ENCODE peak calls at places on chromosomes 2 and 18, in ten cellular contexts. Y is A549, L is heart left ventricle, Q is right lobe of liver, W is tibial nerve, A is IMR-90, C is uterus, D is GM12892, X is transverse colon, M is stomach. E is an unnamed sample.

GRCh38 chr2:100752628-100753333 is 67.2 kb upstream of the NPAS2 start:
- DNase-seq in Q (no peak), W (no peak), D (no peak), Y (peak), X (no peak), L (no peak), M (no peak), C (no peak), A (peak), E (no peak)

GRCh38 chr18:49177812-49178211 is 227.0 kb upstream of the SMAD7 start:
- DNase-seq in C (no peak), A (peak), L (no peak), Y (peak), Q (no peak), D (no peak), W (no peak), M (no peak), X (no peak), E (no peak)

GRCh38 chr2:229870903-229871650 is 50.7 kb downstream of the TRIP12 start:
- DNase-seq in W (no peak), L (no peak), Y (no peak), D (no peak), M (no peak), X (no peak), C (no peak), Q (no peak), A (peak), E (no peak)

GRCh38 chr2:179671314-179671713 is 190.1 kb downstream of the ZNF385B start:
- DNase-seq in Q (no peak), Y (no peak), C (no peak), W (no peak), D (no peak), A (no peak), M (no peak), X (no peak), L (no peak), E (no peak)

GRCh38 chr2:9333591-9334171 is 89.6 kb downstream of the ITGB1BP1 start:
- DNase-seq in W (peak), C (peak), M (peak), D (no peak), L (peak), A (peak), X (peak), Y (peak), Q (peak), E (peak)

GRCh38 chr18:36399055-36399454 is 101.5 kb downstream of the FHOD3 start:
- DNase-seq in L (no peak), C (no peak), Y (no peak), D (no peak), W (no peak), X (no peak), M (no peak), Q (no peak), A (no peak), E (no peak)

GRCh38 chr18:7940379-7940778 is 373.3 kb downstream of the PTPRM start:
- DNase-seq in A (no peak), W (no peak), D (no peak), Q (no peak), C (no peak), Y (no peak), L (no peak), X (no peak), M (no peak), E (no peak)

GRCh38 chr2:240325654-240326031 is 109.8 kb upstream of the GPC1 start:
- DNase-seq in Q (peak), W (peak), X (no peak), C (no peak), M (no peak), D (no peak), Y (no peak), L (peak), A (no peak), E (no peak)

GRCh38 chr2:73985318-73986084 is 791 bp downstream of the TET3 start:
- DNase-seq in A (no peak), L (no peak), D (peak), Q (peak), Y (peak), M (peak), C (peak), W (peak), X (peak), E (peak)

GRCh38 chr2:3073196-3073595 is 304.4 kb downstream of the EIPR1 start:
- DNase-seq in M (no peak), C (no peak), A (no peak), Q (no peak), D (no peak), X (no peak), W (no peak), L (no peak), Y (no peak), E (no peak)

GRCh38 chr2:170145191-170145590 is 32.8 kb upstream of the MYO3B start:
- DNase-seq in X (no peak), L (no peak), Q (no peak), C (no peak), W (no peak), Y (no peak), A (no peak), M (no peak), D (no peak), E (no peak)

GRCh38 chr2:197599285-197599965 is 76.0 kb downstream of the RFTN2 start:
- DNase-seq in L (no peak), C (no peak), M (no peak), A (peak), Q (peak), X (no peak), W (peak), D (peak), Y (peak), E (peak)

GRCh38 chr18:79953921-79954651 is 2.6 kb upstream of the SLC66A2 start:
- DNase-seq in L (no peak), W (no peak), C (no peak), Q (peak), A (no peak), X (peak), M (no peak), D (no peak), Y (no peak), E (peak)

GRCh38 chr2:72220170-72220569 is 72.5 kb upstream of the CYP26B1 start:
- DNase-seq in D (no peak), A (no peak), X (no peak), M (no peak), Q (no peak), C (no peak), Y (no peak), L (no peak), W (no peak), E (peak)

GRCh38 chr2:212005077-212005671 is 533.4 kb downstream of the ERBB4 start:
- DNase-seq in M (peak), A (peak), Y (peak), L (no peak), W (no peak), D (no peak), Q (no peak), X (no peak), C (no peak), E (peak)

GRCh38 chr18:79877163-79878091 is 74.0 kb downstream of the SLC66A2 start:
- DNase-seq in X (no peak), L (no peak), C (no peak), D (no peak), A (no peak), M (no peak), Q (no peak), Y (no peak), W (no peak), E (no peak)

GRCh38 chr2:113806217-113806913 is 49.9 kb upstream of the SLC35F5 start:
- DNase-seq in W (no peak), Y (no peak), L (no peak), Q (no peak), D (no peak), A (no peak), C (no peak), M (no peak), X (peak), E (no peak)

GRCh38 chr2:181356526-181356925 is 100.7 kb upstream of the ITGA4 start:
- DNase-seq in W (no peak), L (no peak), A (no peak), D (no peak), M (no peak), X (no peak), C (no peak), Q (no peak), Y (no peak), E (no peak)

GRCh38 chr2:200225943-200226342 is 80.5 kb upstream of the SPATS2L start:
- DNase-seq in Y (no peak), W (no peak), A (peak), C (no peak), D (no peak), M (no peak), X (no peak), Q (no peak), L (no peak), E (no peak)

GRCh38 chr2:48829036-48829435 is 73.5 kb upstream of the LHCGR start:
- DNase-seq in X (no peak), A (peak), D (no peak), W (no peak), L (no peak), M (no peak), Y (no peak), C (no peak), Q (no peak), E (no peak)

GRCh38 chr2:140454717-140455116 is 1674.5 kb upstream of the NXPH2 start:
- DNase-seq in C (no peak), W (no peak), A (peak), D (no peak), Q (no peak), Y (peak), L (no peak), X (no peak), M (no peak), E (no peak)

GRCh38 chr18:58640428-58640805 is 11.5 kb upstream of the ALPK2 start:
- DNase-seq in Y (no peak), W (no peak), M (no peak), D (no peak), X (no peak), C (no peak), Q (no peak), A (no peak), L (no peak), E (no peak)

GRCh38 chr2:100265226-100265625 is 57.1 kb downstream of the LONRF2 start:
- DNase-seq in D (no peak), W (no peak), L (no peak), X (no peak), M (no peak), A (no peak), Q (no peak), C (no peak), Y (no peak), E (no peak)

GRCh38 chr2:128284037-128284441 is 34.6 kb downstream of the HS6ST1 start:
- DNase-seq in Y (no peak), Q (no peak), X (no peak), D (no peak), W (no peak), A (no peak), C (no peak), M (no peak), L (no peak), E (no peak)

GRCh38 chr2:74917702-74918619 is 40.5 kb upstream of the POLE4 start:
- DNase-seq in W (no peak), M (no peak), X (no peak), Y (peak), A (peak), D (no peak), C (no peak), L (no peak), Q (no peak), E (no peak)

GRCh38 chr18:58015045-58015444 is 29.0 kb upstream of the NEDD4L start:
- DNase-seq in C (no peak), M (no peak), W (no peak), Q (no peak), Y (no peak), L (no peak), A (no peak), X (peak), D (peak), E (no peak)

GRCh38 chr2:157404363-157404762 is 39.5 kb downstream of the CYTIP start:
- DNase-seq in D (peak), C (no peak), M (no peak), Q (no peak), L (no peak), X (no peak), W (no peak), A (no peak), Y (no peak), E (no peak)

GRCh38 chr2:180524458-180524857 is 455.9 kb upstream of the UBE2E3 start:
- DNase-seq in Q (no peak), X (no peak), L (no peak), M (no peak), Y (no peak), W (no peak), A (peak), C (no peak), D (no peak), E (no peak)

GRCh38 chr18:49949991-49950395 is 136.7 kb upstream of the ACAA2 start:
- DNase-seq in M (no peak), A (no peak), Y (no peak), Q (no peak), L (no peak), C (no peak), W (no peak), D (no peak), X (no peak), E (no peak)

GRCh38 chr18:79448621-79449020 is 52.9 kb downstream of the NFATC1 start:
- DNase-seq in D (no peak), X (no peak), L (no peak), M (no peak), A (no peak), Y (no peak), C (no peak), Q (no peak), W (no peak), E (no peak)

GRCh38 chr2:42969231-42970150 is 177.1 kb upstream of the HAAO start:
- DNase-seq in Y (no peak), M (no peak), W (no peak), A (peak), C (no peak), L (no peak), Q (no peak), X (no peak), D (no peak), E (no peak)

GRCh38 chr2:61702088-61702467 is 151.8 kb downstream of the FAM161A start:
- DNase-seq in A (no peak), C (no peak), W (no peak), X (no peak), Q (no peak), D (no peak), Y (no peak), M (no peak), L (no peak), E (no peak)

GRCh38 chr2:114089636-114090325 is 199.9 kb downstream of the ACTR3 start:
- DNase-seq in L (no peak), W (no peak), D (no peak), X (no peak), A (no peak), C (no peak), Q (no peak), Y (no peak), M (no peak), E (no peak)

GRCh38 chr2:96205238-96205637 is 3.4 kb downstream of the STARD7 start:
- DNase-seq in L (no peak), A (no peak), C (no peak), D (no peak), Y (no peak), M (no peak), X (no peak), W (no peak), Q (no peak), E (no peak)

GRCh38 chr2:167581961-167582574 is 665.3 kb downstream of the STK39 start:
- DNase-seq in Y (no peak), D (no peak), X (no peak), Q (no peak), C (no peak), A (peak), M (no peak), W (no peak), L (no peak), E (no peak)

GRCh38 chr2:121342751-121343150 is 57.7 kb upstream of the TFCP2L1 start:
- DNase-seq in X (no peak), C (no peak), M (no peak), D (no peak), A (no peak), L (no peak), Q (no peak), Y (no peak), W (no peak), E (no peak)

GRCh38 chr2:142180820-142181533 is 50.2 kb upstream of the LRP1B start:
- DNase-seq in X (no peak), M (no peak), Y (no peak), A (peak), D (no peak), L (no peak), C (no peak), Q (no peak), W (no peak), E (peak)

DNA sequence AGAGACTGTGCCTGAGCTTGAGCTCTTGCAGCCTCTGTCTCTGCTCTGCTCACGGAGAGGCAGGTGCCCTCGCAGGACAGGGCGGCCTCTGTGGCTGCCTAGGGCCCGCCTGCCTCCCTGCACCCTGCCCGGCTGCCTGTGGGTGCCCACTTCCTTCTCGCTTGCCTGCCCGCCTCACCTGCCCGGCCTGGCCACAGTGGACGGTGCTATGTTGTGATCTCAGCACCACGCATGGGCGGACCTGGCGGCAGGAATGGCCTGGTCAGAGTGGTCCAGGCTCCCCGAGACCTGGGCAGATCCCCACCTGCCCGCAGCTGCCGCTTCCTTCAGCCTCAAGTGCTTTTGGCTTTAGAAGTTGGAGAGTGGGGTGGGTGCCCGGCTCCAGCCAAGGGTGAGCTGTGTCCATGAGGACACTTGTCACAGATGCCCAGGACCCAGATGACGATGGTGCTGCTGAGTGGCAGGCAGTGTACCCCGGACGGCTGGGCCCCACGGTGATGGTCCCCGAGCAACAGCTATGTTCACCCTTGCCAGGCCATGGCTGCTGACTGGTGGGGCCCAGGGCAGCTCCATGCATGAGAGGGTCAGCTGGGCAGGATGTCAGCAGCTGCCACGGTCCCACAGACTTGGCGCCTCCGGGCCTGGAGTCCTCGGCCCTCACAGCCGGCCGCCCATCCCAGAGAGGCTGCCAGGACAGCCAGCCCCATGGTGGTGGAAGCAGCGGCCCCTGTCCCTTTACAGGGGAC is 25.3 kb downstream of the RTP5 start:
- DNase-seq in L (no peak), M (peak), D (no peak), A (no peak), Y (no peak), W (no peak), C (peak), X (no peak), Q (peak), E (no peak)
- TF ChIP-seq POLR2A in L (no peak), M (no peak), D (no peak), A (no peak), Y (no peak), W (no peak), C (no peak), X (no peak), Q (no peak), E (no peak)

GRCh38 chr2:54669677-54670484 is 53.6 kb upstream of the EML6 start:
- DNase-seq in C (peak), M (no peak), L (no peak), Q (peak), W (peak), A (peak), X (peak), D (no peak), Y (no peak), E (no peak)
- TF ChIP-seq POLR2A in C (no peak), M (no peak), L (no peak), Q (no peak), W (no peak), A (no peak), X (no peak), D (no peak), Y (no peak), E (no peak)

DNA sequence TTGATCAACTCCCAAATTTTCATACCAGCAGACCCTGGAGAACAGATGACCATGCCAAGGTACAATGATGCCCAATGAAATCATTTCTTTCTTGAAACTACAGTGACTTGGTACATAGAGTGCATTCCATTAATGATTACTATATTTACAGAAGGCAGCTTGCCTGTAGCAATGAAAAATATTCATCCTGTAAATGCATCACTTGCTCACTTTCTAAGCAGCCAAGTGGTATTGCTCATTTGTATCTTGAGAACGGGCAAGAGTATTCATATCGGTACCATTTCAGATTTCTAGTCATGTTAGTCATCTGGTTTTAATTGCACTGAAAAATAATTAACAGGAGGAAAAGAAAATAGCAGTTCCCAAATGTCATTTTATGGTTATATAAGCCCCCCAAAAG is 59.6 kb downstream of the VIL1 start:
- DNase-seq in Q (no peak), M (no peak), C (no peak), X (no peak), W (no peak), A (no peak), D (no peak), L (no peak), Y (no peak), E (no peak)
- TF ChIP-seq POLR2A in Q (no peak), M (no peak), C (no peak), X (no peak), W (no peak), A (no peak), D (no peak), L (no peak), Y (no peak), E (no peak)

GRCh38 chr2:71042287-71042686 is 26.2 kb upstream of the NAGK start:
- DNase-seq in Q (no peak), D (no peak), W (no peak), A (no peak), Y (no peak), L (no peak), X (no peak), M (no peak), C (no peak), E (no peak)

GRCh38 chr2:71048096-71048495 is 20.4 kb upstream of the NAGK start:
- DNase-seq in C (no peak), L (no peak), M (no peak), Y (no peak), X (no peak), Q (no peak), A (no peak), D (no peak), W (no peak), E (no peak)

GRCh38 chr2:71043531-71044407 is 24.7 kb upstream of the NAGK start:
- DNase-seq in A (no peak), D (no peak), Q (no peak), L (no peak), X (no peak), Y (no peak), W (no peak), C (no peak), M (no peak), E (no peak)

GRCh38 chr2:71045151-71045550 is 23.3 kb upstream of the NAGK start:
- DNase-seq in Y (no peak), C (no peak), M (no peak), D (no peak), X (no peak), L (no peak), W (no peak), Q (no peak), A (no peak), E (no peak)

GRCh38 chr2:71045841-71046495 is 22.5 kb upstream of the NAGK start:
- DNase-seq in C (no peak), Q (no peak), X (no peak), W (no peak), L (no peak), M (no peak), Y (no peak), A (no peak), D (no peak), E (no peak)
- TF ChIP-seq POLR2A in C (no peak), Q (no peak), X (no peak), W (no peak), L (no peak), M (no peak), Y (no peak), A (no peak), D (no peak), E (no peak)

GRCh38 chr2:149018971-149019370 is 19.5 kb upstream of the LYPD6B start:
- DNase-seq in C (no peak), D (no peak), W (no peak), Q (no peak), Y (no peak), X (no peak), L (no peak), M (no peak), A (no peak), E (no peak)

GRCh38 chr2:149021271-149021719 is 17.2 kb upstream of the LYPD6B start:
- DNase-seq in W (no peak), Y (no peak), D (no peak), C (no peak), Q (no peak), X (no peak), L (no peak), A (no peak), M (no peak), E (no peak)

GRCh38 chr2:149019768-149020167 is 18.7 kb upstream of the LYPD6B start:
- DNase-seq in X (no peak), Y (no peak), Q (no peak), D (no peak), A (no peak), W (no peak), L (no peak), M (no peak), C (no peak), E (no peak)

GRCh38 chr2:149021761-149022160 is 16.7 kb upstream of the LYPD6B start:
- DNase-seq in M (no peak), A (no peak), Q (no peak), Y (no peak), X (no peak), C (no peak), D (no peak), W (no peak), L (no peak), E (no peak)

GRCh38 chr2:149020432-149020851 is 18.1 kb upstream of the LYPD6B start:
- DNase-seq in X (peak), L (no peak), Y (no peak), M (peak), C (no peak), A (no peak), W (no peak), D (no peak), Q (no peak), E (no peak)
- TF ChIP-seq POLR2A in X (no peak), L (no peak), Y (no peak), M (no peak), C (no peak), A (no peak), W (no peak), D (peak), Q (no peak), E (no peak)